ENCODE peak calls at places on chromosomes 1 and 21, in six cellular contexts. Q, Y, N, C, S and I are unnamed samples.

GRCh38 chr21:41667136-41667535 is 99.7 kb downstream of the RIPK4 start:
- DNase-seq in S (no peak), C (no peak), Y (no peak), Q (no peak), N (no peak), I (no peak)

GRCh38 chr1:31765041-31765467 is 914 bp upstream of the ADGRB2 start:
- DNase-seq in N (no peak), C (no peak), Q (no peak), S (no peak), Y (no peak), I (no peak)

GRCh38 chr1:1079408-1080121 is 5.5 kb upstream of the RNF223 start:
- DNase-seq in N (peak), S (peak), Q (peak), Y (no peak), C (peak), I (peak)

GRCh38 chr21:44522753-44523204 is 17.2 kb downstream of the KRTAP10-1 start:
- DNase-seq in Q (no peak), S (peak), C (no peak), N (no peak), Y (no peak), I (no peak)

GRCh38 chr1:206581571-206581981 is 30.7 kb downstream of the EIF2D start:
- DNase-seq in Y (peak), C (no peak), S (peak), N (no peak), Q (no peak), I (no peak)

GRCh38 chr1:35706846-35707245 is 11.8 kb downstream of the C1orf216 start:
- DNase-seq in Y (no peak), Q (no peak), C (no peak), S (no peak), N (no peak), I (no peak)

GRCh38 chr1:231642600-231643332 is 16.2 kb downstream of the DISC1 start:
- DNase-seq in S (no peak), Y (no peak), C (no peak), N (no peak), Q (no peak), I (no peak)

GRCh38 chr1:171988243-171988642 is 146.9 kb downstream of the DNM3 start:
- DNase-seq in Q (no peak), Y (no peak), C (no peak), N (no peak), S (no peak), I (no peak)

GRCh38 chr21:41321211-41321907 is 4.8 kb downstream of the FAM3B start:
- DNase-seq in C (no peak), N (no peak), Q (no peak), Y (peak), S (no peak), I (no peak)

GRCh38 chr1:156838972-156839371 is 19.9 kb downstream of the INSRR start:
- DNase-seq in N (no peak), Q (peak), C (no peak), S (no peak), Y (peak), I (no peak)

GRCh38 chr1:1282998-1283397 is 2.8 kb downstream of the SCNN1D start:
- DNase-seq in S (no peak), Y (no peak), Q (no peak), C (peak), N (no peak), I (no peak)

GRCh38 chr1:63619558-63619957 is 26.3 kb downstream of the PGM1 start:
- DNase-seq in S (no peak), Y (no peak), Q (no peak), C (no peak), N (no peak), I (no peak)

GRCh38 chr1:200972985-200973742 is 50.4 kb downstream of the KIF21B start:
- DNase-seq in S (no peak), Y (no peak), C (no peak), Q (no peak), N (no peak), I (no peak)

GRCh38 chr1:172745014-172745413 is 86.1 kb downstream of the FASLG start:
- DNase-seq in N (peak), Y (peak), Q (peak), C (no peak), S (no peak), I (peak)

GRCh38 chr1:154806333-154806732 is 63.7 kb downstream of the KCNN3 start:
- DNase-seq in Q (no peak), Y (no peak), N (no peak), S (no peak), C (no peak), I (no peak)

GRCh38 chr1:198496216-198497143 is 44.0 kb downstream of the ATP6V1G3 start:
- DNase-seq in Q (peak), N (no peak), S (no peak), Y (no peak), C (no peak), I (no peak)

GRCh38 chr1:241270016-241270415 is 87.0 kb downstream of the RGS7 start:
- DNase-seq in Q (no peak), C (no peak), Y (no peak), N (no peak), S (no peak), I (no peak)

GRCh38 chr1:241265428-241265827 is 91.6 kb downstream of the RGS7 start:
- DNase-seq in Y (no peak), C (no peak), Q (no peak), S (no peak), N (no peak), I (no peak)

GRCh38 chr1:241271427-241271826 is 85.6 kb downstream of the RGS7 start:
- DNase-seq in N (no peak), S (no peak), C (no peak), Y (no peak), Q (no peak), I (no peak)

GRCh38 chr1:241266121-241266520 is 90.9 kb downstream of the RGS7 start:
- DNase-seq in C (no peak), Q (no peak), Y (no peak), S (no peak), N (no peak), I (no peak)

GRCh38 chr1:241269116-241269515 is 87.9 kb downstream of the RGS7 start:
- DNase-seq in S (peak), Y (no peak), Q (no peak), C (no peak), N (no peak), I (no peak)
- TF ChIP-seq CTCF in S (peak), Y (no peak), Q (peak), C (no peak), N (no peak), I (no peak)

DNA sequence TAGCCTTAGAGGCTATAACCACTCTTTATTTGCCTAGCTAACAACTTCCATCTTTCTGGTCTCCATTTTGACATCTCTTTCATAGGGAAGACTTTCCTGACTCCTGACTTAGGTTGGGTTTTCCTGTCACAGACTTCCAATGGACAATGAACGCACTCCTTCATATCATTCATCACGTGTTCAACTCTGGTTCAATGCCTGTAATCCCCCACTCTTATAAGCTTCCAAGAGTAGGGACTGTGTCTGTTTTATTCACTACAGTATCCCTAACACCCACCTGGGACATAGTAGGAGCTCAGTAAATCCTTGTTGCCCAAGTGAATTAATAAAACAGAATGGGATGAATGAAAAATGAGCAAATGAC is 4.6 kb downstream of the SLAMF1 start:
- DNase-seq in Y (no peak), Q (no peak), N (no peak), C (no peak), S (no peak), I (no peak)
- H3K4me3 ChIP-seq in Y (no peak), Q (no peak), N (no peak), C (no peak), S (no peak), I (no peak)

GRCh38 chr1:15886613-15887167 is 39.2 kb downstream of the SPEN start:
- DNase-seq in S (no peak), Y (no peak), N (no peak), C (no peak), Q (no peak), I (no peak)

GRCh38 chr1:15883326-15883725 is 35.8 kb downstream of the SPEN start:
- DNase-seq in Y (no peak), C (no peak), N (no peak), S (no peak), Q (no peak), I (no peak)

GRCh38 chr1:15885269-15885668 is 37.8 kb downstream of the SPEN start:
- DNase-seq in N (no peak), S (no peak), Q (no peak), Y (no peak), C (no peak), I (no peak)

GRCh38 chr1:15884477-15884876 is 37.0 kb downstream of the SPEN start:
- DNase-seq in Q (no peak), Y (no peak), S (no peak), N (no peak), C (no peak), I (no peak)

GRCh38 chr1:15885701-15886612 is 38.5 kb downstream of the SPEN start:
- DNase-seq in Y (peak), Q (peak), S (peak), C (peak), N (peak), I (no peak)
- TF ChIP-seq CTCF in Y (no peak), Q (no peak), S (peak), C (no peak), N (peak), I (peak)

DNA sequence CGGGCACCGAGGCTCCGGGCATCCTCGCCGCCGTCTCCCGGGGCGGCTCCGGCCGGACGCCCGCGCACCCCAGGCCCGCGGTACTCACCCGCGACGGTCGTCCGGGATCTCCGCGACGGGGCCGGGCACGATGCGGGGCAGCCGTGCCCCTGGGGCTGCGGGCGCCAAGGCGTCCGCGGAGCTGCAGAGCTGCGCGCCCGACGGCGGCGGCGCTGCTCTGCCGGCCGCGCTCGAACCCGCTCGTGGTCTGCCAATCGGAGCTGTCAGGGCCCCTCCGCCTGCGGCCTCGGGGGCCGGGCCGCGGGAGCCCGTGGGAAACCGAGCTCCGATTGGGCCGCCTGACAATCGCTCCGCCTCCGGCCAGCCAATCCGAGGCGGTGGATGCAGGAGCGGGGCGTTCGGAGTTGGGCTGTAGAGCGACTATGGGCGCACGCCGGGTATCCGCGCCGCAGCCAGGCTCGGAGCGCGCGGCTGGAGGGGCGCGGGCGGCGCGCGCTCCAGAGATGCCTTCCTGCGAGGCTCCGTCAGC is 100.6 kb upstream of the SOD1 start:
- DNase-seq in N (peak), Y (peak), Q (no peak), S (peak), C (peak), I (no peak)
- H3K4me3 ChIP-seq in N (peak), Y (peak), Q (no peak), S (peak), C (peak), I (peak)

GRCh38 chr1:3814771-3815561 is 18.7 kb upstream of the LRRC47 start:
- DNase-seq in Y (no peak), N (no peak), Q (no peak), C (no peak), S (peak), I (no peak)
- TF ChIP-seq CTCF in Y (no peak), N (no peak), Q (no peak), C (no peak), S (no peak), I (no peak)

DNA sequence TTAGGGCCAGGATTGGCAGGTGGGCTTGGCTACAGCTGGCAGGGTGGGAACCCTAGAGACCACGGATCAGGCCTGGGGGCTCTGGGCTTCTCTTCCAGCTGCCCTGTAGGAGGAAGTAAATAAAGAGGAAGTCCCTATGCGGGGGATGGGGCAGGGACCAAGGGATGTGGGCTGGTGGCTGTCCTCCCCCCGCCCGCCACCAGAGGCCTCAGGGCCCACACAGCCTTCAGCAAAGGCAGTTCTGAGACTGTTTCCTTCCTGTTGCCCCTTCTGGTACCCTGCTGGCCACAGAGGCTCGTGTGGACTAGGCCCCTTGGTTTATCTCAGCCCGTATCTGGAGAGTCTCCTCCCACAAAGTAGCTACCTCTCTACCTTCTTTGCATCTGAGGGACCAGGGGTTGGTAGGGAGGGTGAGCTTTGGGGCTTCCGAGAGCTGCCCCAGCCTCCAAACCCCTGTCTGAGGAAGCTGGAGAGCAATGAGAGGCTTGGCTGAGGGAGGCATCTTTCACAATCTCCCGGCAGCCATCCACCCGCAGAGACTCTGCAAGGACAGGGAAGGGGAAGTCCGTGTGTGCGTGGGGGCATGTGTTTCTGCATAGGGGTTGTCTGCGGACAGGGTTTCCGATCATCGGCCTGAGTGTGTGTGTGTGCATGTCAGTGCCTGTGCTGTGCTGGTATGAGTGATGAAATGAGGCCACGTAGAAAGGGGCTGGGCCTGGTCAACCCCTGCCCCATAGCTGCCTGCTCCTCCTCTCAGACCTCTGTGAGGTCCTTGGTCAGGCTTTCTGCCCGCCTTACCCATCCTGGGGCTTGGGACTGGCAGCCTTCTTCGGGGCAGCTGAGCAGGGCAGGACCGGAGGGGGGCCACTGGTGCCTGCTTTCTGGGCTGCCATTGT is 12.5 kb downstream of the RPS6KA1 start:
- DNase-seq in S (peak), N (no peak), C (peak), Y (peak), Q (no peak), I (no peak)
- H3K4me3 ChIP-seq in S (no peak), N (no peak), C (peak), Y (peak), Q (no peak), I (no peak)